ENCODE peak calls at places on chromosomes 1 and 21, in six cellular contexts. L, M, N, C, J and G are unnamed samples. For H3K36me3, the result is how much of the 10 kb centered on the place peaks cover.

GRCh38 chr1:208778417-208778816 is 534.2 kb upstream of the PLXNA2 start:
- DNase-seq in L (no peak), M (no peak), N (no peak), C (no peak), J (no peak), G (no peak)

GRCh38 chr21:32459972-32460371 is 47.5 kb downstream of the EVA1C start:
- DNase-seq in L (no peak), M (no peak), N (no peak), C (no peak), J (no peak), G (no peak)

GRCh38 chr1:212689196-212689710 is 10.4 kb downstream of the BATF3 start:
- DNase-seq in L (no peak), M (no peak), N (no peak), C (no peak), J (no peak), G (no peak)

GRCh38 chr1:25026757-25027450 is 96.8 kb upstream of the RUNX3 start:
- DNase-seq in L (no peak), M (no peak), N (no peak), C (no peak), J (no peak), G (no peak)

GRCh38 chr1:15609631-15610030 is 7.6 kb upstream of the DDI2 start:
- DNase-seq in L (no peak), M (no peak), N (no peak), C (no peak), J (no peak), G (no peak)

GRCh38 chr1:174659823-174660222 is 212.1 kb downstream of the GPR52 start:
- DNase-seq in L (no peak), M (no peak), N (no peak), C (no peak), J (no peak), G (no peak)

GRCh38 chr1:84253891-84254290 is 47.6 kb upstream of the SAMD13 start:
- DNase-seq in L (peak), M (peak), N (peak), C (no peak), J (peak), G (peak)

GRCh38 chr1:210828996-210829596 is 304.9 kb downstream of the KCNH1 start:
- DNase-seq in L (no peak), M (no peak), N (no peak), C (no peak), J (no peak), G (no peak)

GRCh38 chr1:11273595-11274234 is 717 bp downstream of the UBIAD1 start:
- DNase-seq in L (no peak), M (no peak), N (no peak), C (no peak), J (no peak), G (no peak)

GRCh38 chr1:212451416-212452322 is 18.9 kb downstream of the NENF start:
- DNase-seq in L (no peak), M (no peak), N (no peak), C (no peak), J (no peak), G (no peak)

GRCh38 chr1:27682351-27682944 is 10.5 kb upstream of the IFI6 start:
- DNase-seq in L (no peak), M (no peak), N (no peak), C (no peak), J (no peak), G (no peak)

GRCh38 chr21:26489781-26490180 is 83.3 kb downstream of the CYYR1 start:
- DNase-seq in L (no peak), M (no peak), N (no peak), C (no peak), J (no peak), G (no peak)

GRCh38 chr1:84386716-84387479 is 11.4 kb upstream of the DNASE2B start:
- DNase-seq in L (no peak), M (no peak), N (no peak), C (no peak), J (peak), G (no peak)

GRCh38 chr1:39957299-39958020 is 2.5 kb downstream of the MFSD2A start:
- DNase-seq in L (no peak), M (no peak), N (no peak), C (no peak), J (no peak), G (no peak)
- H3K4me3 ChIP-seq in L (no peak), M (peak), N (no peak), C (no peak), J (no peak), G (no peak)

GRCh38 chr1:161176468-161177111 is 717 bp downstream of the B4GALT3 start:
- DNase-seq in L (no peak), M (no peak), N (no peak), C (no peak), J (no peak), G (no peak)

GRCh38 chr1:161175771-161176453 is 1.4 kb downstream of the B4GALT3 start:
- DNase-seq in L (no peak), M (no peak), N (no peak), C (no peak), J (no peak), G (no peak)

GRCh38 chr1:161172776-161173376 is 4.4 kb downstream of the B4GALT3 start:
- DNase-seq in L (no peak), M (no peak), N (no peak), C (no peak), J (no peak), G (no peak)

GRCh38 chr1:161173711-161174110 is 3.6 kb downstream of the B4GALT3 start:
- DNase-seq in L (no peak), M (no peak), N (no peak), C (no peak), J (no peak), G (no peak)

DNA sequence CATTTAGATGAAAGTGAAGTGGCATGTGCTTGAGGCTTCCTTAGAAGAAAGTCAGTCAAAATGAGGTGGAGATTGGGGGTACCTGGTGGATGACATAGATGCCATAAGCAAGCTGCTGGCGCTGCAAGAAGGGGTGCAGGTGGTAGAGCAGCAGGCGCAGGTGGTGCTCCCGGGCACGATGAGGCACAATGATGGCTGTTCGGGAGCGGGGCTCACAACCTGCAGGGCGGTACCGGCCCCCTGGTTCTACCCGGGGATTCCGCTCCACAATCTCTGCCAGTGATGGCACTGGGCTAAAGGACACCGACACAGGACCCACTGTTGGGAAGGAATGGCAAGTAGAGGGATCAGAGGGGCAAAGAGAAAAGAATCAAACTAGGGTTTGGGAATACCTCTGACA is 2.4 kb downstream of the B4GALT3 start:
- DNase-seq in L (no peak), M (no peak), N (no peak), C (no peak), J (no peak), G (no peak)
- H3K36me3 ChIP-seq in L (half or more), M (half or more), N (half or more), C (half or more), J (under half), G (under half)

DNA sequence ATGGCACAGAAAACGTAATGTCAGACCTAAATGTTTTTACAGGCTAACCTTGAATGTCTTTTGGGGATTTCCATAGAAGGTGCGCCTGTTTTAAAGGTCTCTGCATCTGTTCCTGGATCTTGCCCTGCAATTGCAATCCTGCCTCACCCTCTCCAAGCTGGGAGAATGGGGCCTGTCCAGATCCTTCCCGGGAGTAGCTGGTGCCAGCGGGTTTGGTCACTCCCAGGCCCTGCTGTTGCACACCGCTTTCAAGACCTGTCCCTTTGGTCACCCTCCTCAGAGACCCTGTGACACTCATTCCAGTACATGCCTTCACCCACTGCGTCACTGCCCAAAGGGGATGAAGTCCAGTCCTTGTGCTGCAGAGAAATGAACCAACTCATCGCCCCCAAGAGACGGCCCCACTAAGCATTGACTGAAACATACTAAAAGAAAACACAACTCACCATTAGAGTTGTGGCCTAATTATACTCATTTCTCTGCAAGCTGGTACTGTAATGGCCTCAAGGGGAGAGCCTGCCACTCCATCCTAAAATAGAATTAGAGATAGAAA is 1.9 kb upstream of the IRF2BP2 start:
- DNase-seq in L (peak), M (peak), N (peak), C (peak), J (no peak), G (peak)
- H3K4me3 ChIP-seq in L (peak), M (peak), N (peak), C (peak), J (peak), G (peak)

DNA sequence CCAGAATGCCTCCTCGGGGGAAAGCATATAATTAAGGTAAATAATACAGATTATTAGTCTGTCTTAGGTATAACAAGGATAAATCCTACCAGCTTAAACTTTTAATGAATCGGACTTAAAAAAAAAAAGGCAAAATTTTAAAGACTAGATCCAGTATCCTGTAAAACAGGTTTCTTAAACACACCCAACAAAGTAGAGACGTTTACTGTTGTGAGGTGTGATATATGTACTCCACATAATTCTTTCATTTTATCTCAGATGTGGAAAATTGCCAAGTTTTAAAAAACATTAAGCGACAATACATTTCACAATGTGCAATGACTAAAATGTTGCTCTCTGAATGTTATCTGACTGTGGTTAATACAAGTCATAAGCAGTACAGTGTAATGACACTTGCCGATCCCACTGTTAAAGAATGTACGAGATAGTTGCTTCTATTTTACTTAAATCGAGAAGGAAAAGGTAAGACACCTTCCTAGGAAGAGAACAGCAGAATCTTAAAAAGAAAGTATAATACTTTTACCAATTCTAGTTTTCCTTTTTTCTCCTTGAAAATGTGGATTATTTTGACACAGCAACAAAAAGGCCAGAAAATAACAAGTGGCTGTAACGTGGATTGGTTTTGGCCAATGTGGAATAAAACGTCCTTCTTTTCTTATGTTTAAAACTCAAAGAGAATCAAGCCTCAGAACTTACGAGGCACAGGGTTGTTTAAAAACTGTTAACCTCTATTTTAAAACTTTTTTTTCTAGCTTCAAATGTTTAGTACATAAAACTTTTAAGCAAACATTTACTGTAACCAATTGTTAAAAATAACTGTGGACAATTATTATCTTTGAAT is 51.5 kb downstream of the TP53BP2 start:
- DNase-seq in L (no peak), M (no peak), N (no peak), C (no peak), J (no peak), G (no peak)
- H3K36me3 ChIP-seq in L (half or more), M (half or more), N (half or more), C (half or more), J (half or more), G (under half)

GRCh38 chr1:4084896-4085295 is 184.8 kb upstream of the C1orf174 start:
- DNase-seq in L (peak), M (no peak), N (no peak), C (no peak), J (no peak), G (no peak)

GRCh38 chr1:4087530-4088420 is 187.7 kb upstream of the C1orf174 start:
- DNase-seq in L (peak), M (no peak), N (no peak), C (no peak), J (no peak), G (no peak)

GRCh38 chr1:4086921-4087320 is 186.8 kb upstream of the C1orf174 start:
- DNase-seq in L (peak), M (no peak), N (no peak), C (no peak), J (no peak), G (no peak)

GRCh38 chr1:4084446-4084845 is 184.4 kb upstream of the C1orf174 start:
- DNase-seq in L (no peak), M (no peak), N (no peak), C (no peak), J (no peak), G (no peak)

DNA sequence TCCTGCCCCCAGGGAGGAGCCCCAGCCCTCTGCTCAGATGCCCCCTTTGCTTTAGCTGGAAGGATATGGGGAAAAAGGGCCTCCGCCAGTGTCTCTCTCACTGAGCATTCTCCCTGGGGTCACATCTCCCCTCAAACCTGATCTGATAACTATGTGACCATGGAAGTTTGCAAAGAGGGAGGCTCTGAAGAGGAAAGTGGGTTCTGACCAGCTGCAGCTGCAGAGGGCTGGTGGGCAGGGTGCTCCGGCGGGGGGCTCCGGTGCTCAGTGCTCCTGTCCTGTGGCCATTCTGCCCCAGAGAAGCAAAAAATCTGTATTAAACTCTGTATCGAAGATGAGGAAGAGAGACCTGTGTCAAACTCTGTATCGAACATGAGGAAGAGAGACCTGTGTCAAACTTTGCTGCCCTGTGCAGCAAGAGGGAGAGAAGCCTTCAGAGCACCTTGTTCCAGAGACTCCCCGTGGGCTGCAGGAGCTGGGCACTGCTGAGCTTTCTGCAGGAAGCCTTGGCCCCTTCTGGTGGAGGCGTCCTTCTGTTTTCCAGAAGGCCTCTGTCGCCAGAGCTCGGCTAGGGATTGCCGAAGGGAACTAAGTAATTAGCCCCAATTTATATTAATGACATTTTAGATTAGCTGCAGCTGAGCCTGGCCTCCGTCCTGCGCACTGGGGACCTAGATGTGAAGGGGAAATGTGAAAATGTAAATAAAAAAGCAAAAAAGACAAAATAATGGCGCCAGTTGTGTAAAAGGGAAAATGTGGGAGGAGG is 186.2 kb upstream of the C1orf174 start:
- DNase-seq in L (peak), M (no peak), N (no peak), C (no peak), J (no peak), G (no peak)
- H3K4me3 ChIP-seq in L (no peak), M (no peak), N (no peak), C (no peak), J (no peak), G (no peak)

DNA sequence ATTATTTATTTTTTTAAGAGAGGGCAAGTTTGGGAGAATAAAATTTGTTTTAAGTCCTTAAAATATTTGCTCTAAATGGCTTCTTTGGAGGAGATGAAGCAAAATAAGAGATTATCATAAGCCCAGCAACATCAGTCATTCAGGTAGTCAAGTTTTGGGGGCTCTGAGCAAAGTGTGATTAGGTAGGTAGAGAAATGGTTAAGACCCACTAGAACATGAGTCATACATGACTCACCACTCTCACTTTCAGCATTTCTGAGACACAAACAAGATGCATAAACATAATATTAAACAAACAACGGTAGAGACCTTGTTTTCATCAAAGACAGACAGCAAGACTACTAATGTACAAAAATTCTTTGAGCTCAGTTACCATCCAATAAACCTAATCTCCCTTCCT is 272.2 kb downstream of the LMO4 start:
- DNase-seq in L (no peak), M (no peak), N (no peak), C (no peak), J (no peak), G (no peak)
- H3K36me3 ChIP-seq in L (under half), M (under half), N (under half), C (under half), J (under half), G (under half)

GRCh38 chr1:9900142-9901043 is 9.7 kb downstream of the CTNNBIP1 start:
- DNase-seq in L (peak), M (peak), N (peak), C (no peak), J (no peak), G (peak)
- H3K4me3 ChIP-seq in L (peak), M (peak), N (peak), C (no peak), J (no peak), G (peak)